ENCODE peak calls at places on chromosomes 7 and 10, in five cellular contexts. One of them, this sample, is unnamed. For H3K4me1, the result is how much of the 10 kb centered on the place peaks cover.

GRCh38 chr10:28217848-28218247 is 85.0 kb downstream of the MPP7 start:
- DNase-seq in HepG2: no peak
- DNase-seq in breast epithelium: no peak
- DNase-seq in esophagus muscularis mucosa: no peak
- DNase-seq in stomach: no peak
- DNase-seq in this sample: no peak

GRCh38 chr7:29336851-29337627 is 142.5 kb downstream of the CHN2 start:
- DNase-seq in HepG2: peak
- DNase-seq in breast epithelium: no peak
- DNase-seq in esophagus muscularis mucosa: no peak
- DNase-seq in stomach: no peak
- DNase-seq in this sample: no peak

GRCh38 chr7:27158436-27159277 is 2.2 kb upstream of the HOXA7 start:
- DNase-seq in HepG2: no peak
- DNase-seq in breast epithelium: peak
- DNase-seq in esophagus muscularis mucosa: no peak
- DNase-seq in stomach: no peak
- DNase-seq in this sample: peak

GRCh38 chr7:22039696-22040095 is 94.0 kb upstream of the CDCA7L start:
- DNase-seq in HepG2: no peak
- DNase-seq in breast epithelium: no peak
- DNase-seq in esophagus muscularis mucosa: no peak
- DNase-seq in stomach: no peak
- DNase-seq in this sample: no peak

GRCh38 chr7:156236936-156237599 is 403.5 kb upstream of the RNF32 start:
- DNase-seq in HepG2: no peak
- DNase-seq in breast epithelium: no peak
- DNase-seq in esophagus muscularis mucosa: peak
- DNase-seq in stomach: no peak
- DNase-seq in this sample: no peak

GRCh38 chr7:909358-910329 is 33.3 kb downstream of the GET4 start:
- DNase-seq in HepG2: no peak
- DNase-seq in breast epithelium: no peak
- DNase-seq in esophagus muscularis mucosa: no peak
- DNase-seq in stomach: peak
- DNase-seq in this sample: peak

GRCh38 chr7:75981450-75982305 is 12.7 kb downstream of the TMEM120A start:
- DNase-seq in HepG2: no peak
- DNase-seq in breast epithelium: no peak
- DNase-seq in esophagus muscularis mucosa: no peak
- DNase-seq in stomach: no peak
- DNase-seq in this sample: peak

GRCh38 chr10:48482207-48482606 is 122.7 kb downstream of the ARHGAP22 start:
- DNase-seq in HepG2: no peak
- DNase-seq in breast epithelium: no peak
- DNase-seq in esophagus muscularis mucosa: no peak
- DNase-seq in stomach: no peak
- DNase-seq in this sample: no peak

GRCh38 chr10:131854579-131855335 is 46.1 kb upstream of the PPP2R2D start:
- DNase-seq in HepG2: no peak
- DNase-seq in breast epithelium: peak
- DNase-seq in esophagus muscularis mucosa: no peak
- DNase-seq in stomach: no peak
- DNase-seq in this sample: peak

GRCh38 chr7:116325517-116325916 is 115.2 kb downstream of the TES start:
- DNase-seq in HepG2: no peak
- DNase-seq in breast epithelium: no peak
- DNase-seq in esophagus muscularis mucosa: no peak
- DNase-seq in stomach: no peak
- DNase-seq in this sample: no peak

GRCh38 chr10:72638586-72639440 is 12.9 kb upstream of the MICU1 start:
- DNase-seq in HepG2: peak
- DNase-seq in breast epithelium: no peak
- DNase-seq in esophagus muscularis mucosa: no peak
- DNase-seq in stomach: no peak
- DNase-seq in this sample: no peak

GRCh38 chr10:126456632-126457031 is 68.4 kb upstream of the ADAM12 start:
- DNase-seq in HepG2: no peak
- DNase-seq in breast epithelium: no peak
- DNase-seq in esophagus muscularis mucosa: peak
- DNase-seq in stomach: no peak
- DNase-seq in this sample: no peak

DNA sequence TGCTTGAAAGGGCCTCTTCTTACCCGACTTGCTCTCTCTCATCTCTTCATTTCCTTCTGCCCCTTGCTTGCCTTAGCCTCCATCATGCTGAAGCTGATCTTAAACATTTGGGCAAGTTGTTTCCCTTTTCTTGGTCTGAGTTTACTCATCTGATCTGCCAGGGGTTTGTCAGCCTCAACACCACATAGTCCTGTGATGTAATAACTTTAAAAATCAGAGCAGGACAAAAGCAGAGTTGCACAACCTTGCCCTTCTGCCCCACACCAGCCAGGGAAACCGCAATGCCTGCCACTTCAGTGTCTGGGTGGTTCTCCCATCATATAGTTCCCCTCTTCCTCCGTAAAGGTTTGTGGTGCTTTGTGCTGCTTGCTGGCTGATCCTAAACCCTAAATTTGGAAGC is 9.9 kb upstream of the LIPM start:
- DNase-seq in HepG2: no peak
- DNase-seq in breast epithelium: no peak
- DNase-seq in esophagus muscularis mucosa: no peak
- DNase-seq in stomach: no peak
- DNase-seq in this sample: peak
- TF ChIP-seq POLR2AphosphoS5 in HepG2: no peak
- TF ChIP-seq POLR2AphosphoS5 in breast epithelium: no peak
- TF ChIP-seq POLR2AphosphoS5 in esophagus muscularis mucosa: no peak
- TF ChIP-seq POLR2AphosphoS5 in stomach: no peak
- TF ChIP-seq POLR2AphosphoS5 in this sample: no peak

GRCh38 chr10:61994404-61995031 is 93.0 kb downstream of the ARID5B start:
- DNase-seq in HepG2: no peak
- DNase-seq in breast epithelium: no peak
- DNase-seq in esophagus muscularis mucosa: no peak
- DNase-seq in stomach: no peak
- DNase-seq in this sample: no peak
- H3K4me1 ChIP-seq in HepG2: under half
- H3K4me1 ChIP-seq in breast epithelium: under half
- H3K4me1 ChIP-seq in esophagus muscularis mucosa: half or more
- H3K4me1 ChIP-seq in stomach: half or more
- H3K4me1 ChIP-seq in this sample: under half

GRCh38 chr7:2321020-2321419 is 6.8 kb upstream of the SNX8 start:
- DNase-seq in HepG2: peak
- DNase-seq in breast epithelium: no peak
- DNase-seq in esophagus muscularis mucosa: no peak
- DNase-seq in stomach: no peak
- DNase-seq in this sample: no peak
- TF ChIP-seq CTCF in HepG2: peak
- TF ChIP-seq CTCF in breast epithelium: no peak
- TF ChIP-seq CTCF in esophagus muscularis mucosa: no peak
- TF ChIP-seq CTCF in stomach: no peak
- TF ChIP-seq CTCF in this sample: no peak

DNA sequence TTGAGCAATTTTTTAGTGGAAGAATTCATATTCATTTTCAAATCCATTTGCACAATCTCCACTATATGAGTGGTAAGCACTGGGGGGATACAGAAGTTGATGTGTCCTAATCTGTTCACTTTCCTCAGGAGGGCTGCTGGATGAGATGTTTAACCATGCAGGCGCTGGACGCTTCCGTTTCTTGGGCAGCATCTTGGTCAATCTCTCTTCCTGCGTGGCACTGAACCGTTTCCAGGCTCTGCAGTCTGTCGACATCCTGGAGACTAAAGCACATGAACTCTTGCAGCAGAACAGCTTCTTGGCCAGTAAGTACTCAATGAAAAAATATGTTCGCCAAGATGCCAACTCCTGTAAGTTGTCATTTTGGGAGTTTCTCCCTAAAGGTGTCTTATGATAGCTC is 179.3 kb downstream of the ABCA13 start:
- DNase-seq in HepG2: no peak
- DNase-seq in breast epithelium: no peak
- DNase-seq in esophagus muscularis mucosa: no peak
- DNase-seq in stomach: no peak
- DNase-seq in this sample: no peak
- TF ChIP-seq POLR2AphosphoS5 in HepG2: no peak
- TF ChIP-seq POLR2AphosphoS5 in breast epithelium: no peak
- TF ChIP-seq POLR2AphosphoS5 in esophagus muscularis mucosa: no peak
- TF ChIP-seq POLR2AphosphoS5 in stomach: no peak
- TF ChIP-seq POLR2AphosphoS5 in this sample: no peak

GRCh38 chr10:58409956-58410610 is 24.9 kb downstream of the TFAM start:
- DNase-seq in HepG2: no peak
- DNase-seq in breast epithelium: no peak
- DNase-seq in esophagus muscularis mucosa: no peak
- DNase-seq in stomach: no peak
- DNase-seq in this sample: no peak

GRCh38 chr10:58415757-58416156 is 30.5 kb downstream of the TFAM start:
- DNase-seq in HepG2: no peak
- DNase-seq in breast epithelium: no peak
- DNase-seq in esophagus muscularis mucosa: no peak
- DNase-seq in stomach: no peak
- DNase-seq in this sample: no peak

GRCh38 chr10:58412502-58412961 is 27.3 kb downstream of the TFAM start:
- DNase-seq in HepG2: peak
- DNase-seq in breast epithelium: no peak
- DNase-seq in esophagus muscularis mucosa: no peak
- DNase-seq in stomach: no peak
- DNase-seq in this sample: no peak

DNA sequence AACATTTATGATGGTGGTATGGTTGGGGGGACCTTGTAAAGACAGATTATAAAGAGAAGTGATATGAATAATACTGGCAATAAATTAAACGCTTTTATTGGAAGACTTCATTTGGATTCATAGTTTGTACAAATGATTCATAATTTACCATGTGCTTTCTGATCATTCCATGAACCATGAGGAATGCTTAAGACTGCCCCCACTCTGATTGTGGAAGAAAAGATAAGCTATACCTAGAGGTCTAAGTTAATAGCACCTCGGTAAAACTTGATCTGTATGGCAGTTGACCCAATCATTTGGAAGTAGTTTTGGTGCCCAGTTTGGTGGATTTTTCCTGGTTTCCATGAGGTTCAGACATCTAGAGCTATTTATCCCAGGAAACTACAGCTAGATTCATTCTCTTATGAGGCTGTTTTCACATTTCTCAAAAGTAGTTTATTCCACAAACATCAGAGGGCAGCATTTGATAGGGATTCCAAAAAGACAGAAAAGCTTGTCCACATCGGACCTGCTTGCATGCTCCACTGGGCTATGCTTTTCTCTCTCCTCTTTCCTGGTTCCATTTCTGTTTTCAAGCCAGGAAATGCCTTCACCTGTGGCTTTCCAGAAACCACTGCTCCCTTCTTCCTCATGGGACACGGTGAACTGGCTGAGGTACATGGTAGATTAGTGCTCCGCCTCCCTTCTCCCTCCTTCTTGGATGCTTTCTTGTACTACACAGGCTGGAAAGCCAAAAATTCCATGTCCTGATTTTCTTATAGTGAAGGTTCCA is 29.2 kb downstream of the TFAM start:
- DNase-seq in HepG2: peak
- DNase-seq in breast epithelium: no peak
- DNase-seq in esophagus muscularis mucosa: no peak
- DNase-seq in stomach: no peak
- DNase-seq in this sample: no peak
- H3K4me1 ChIP-seq in HepG2: under half
- H3K4me1 ChIP-seq in breast epithelium: under half
- H3K4me1 ChIP-seq in esophagus muscularis mucosa: under half
- H3K4me1 ChIP-seq in stomach: under half
- H3K4me1 ChIP-seq in this sample: under half

GRCh38 chr7:83947260-83947659 is 247.3 kb downstream of the SEMA3A start:
- DNase-seq in HepG2: peak
- DNase-seq in breast epithelium: no peak
- DNase-seq in esophagus muscularis mucosa: no peak
- DNase-seq in stomach: no peak
- DNase-seq in this sample: no peak
- TF ChIP-seq CTCF in HepG2: peak
- TF ChIP-seq CTCF in breast epithelium: no peak
- TF ChIP-seq CTCF in esophagus muscularis mucosa: no peak
- TF ChIP-seq CTCF in stomach: no peak
- TF ChIP-seq CTCF in this sample: no peak

DNA sequence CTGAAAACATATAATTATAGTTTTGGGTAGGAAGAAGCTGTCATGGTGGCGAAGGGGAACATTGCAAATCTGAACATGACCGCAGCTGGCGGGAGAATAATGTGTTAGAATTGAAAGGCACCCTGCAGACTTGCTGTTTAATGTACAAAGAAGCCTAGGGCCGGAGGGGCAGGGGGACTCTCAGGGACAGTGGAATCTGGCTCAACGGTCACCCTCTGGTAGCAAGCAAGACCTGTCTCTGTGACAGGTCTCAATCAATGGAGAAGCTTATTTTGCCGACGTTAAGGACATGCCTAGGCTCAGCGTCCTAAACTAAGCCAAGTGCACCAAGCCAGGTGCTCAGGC is 177.3 kb downstream of the NSUN6 start:
- DNase-seq in HepG2: no peak
- DNase-seq in breast epithelium: no peak
- DNase-seq in esophagus muscularis mucosa: no peak
- DNase-seq in stomach: no peak
- DNase-seq in this sample: no peak
- TF ChIP-seq POLR2AphosphoS5 in HepG2: no peak
- TF ChIP-seq POLR2AphosphoS5 in breast epithelium: no peak
- TF ChIP-seq POLR2AphosphoS5 in esophagus muscularis mucosa: no peak
- TF ChIP-seq POLR2AphosphoS5 in stomach: no peak
- TF ChIP-seq POLR2AphosphoS5 in this sample: no peak

GRCh38 chr10:14556285-14556956 is 218.3 kb downstream of the FAM107B start:
- DNase-seq in HepG2: peak
- DNase-seq in breast epithelium: no peak
- DNase-seq in esophagus muscularis mucosa: no peak
- DNase-seq in stomach: no peak
- DNase-seq in this sample: peak

GRCh38 chr10:14555806-14556205 is 218.9 kb downstream of the FAM107B start:
- DNase-seq in HepG2: no peak
- DNase-seq in breast epithelium: no peak
- DNase-seq in esophagus muscularis mucosa: no peak
- DNase-seq in stomach: no peak
- DNase-seq in this sample: no peak

GRCh38 chr10:14553434-14553833 is 221.3 kb downstream of the FAM107B start:
- DNase-seq in HepG2: peak
- DNase-seq in breast epithelium: no peak
- DNase-seq in esophagus muscularis mucosa: no peak
- DNase-seq in stomach: no peak
- DNase-seq in this sample: no peak

GRCh38 chr10:14554091-14554842 is 220.4 kb downstream of the FAM107B start:
- DNase-seq in HepG2: no peak
- DNase-seq in breast epithelium: no peak
- DNase-seq in esophagus muscularis mucosa: no peak
- DNase-seq in stomach: peak
- DNase-seq in this sample: no peak

GRCh38 chr10:14554843-14555205 is 219.9 kb downstream of the FAM107B start:
- DNase-seq in HepG2: no peak
- DNase-seq in breast epithelium: no peak
- DNase-seq in esophagus muscularis mucosa: no peak
- DNase-seq in stomach: no peak
- DNase-seq in this sample: no peak
- H3K4me1 ChIP-seq in HepG2: half or more
- H3K4me1 ChIP-seq in breast epithelium: under half
- H3K4me1 ChIP-seq in esophagus muscularis mucosa: under half
- H3K4me1 ChIP-seq in stomach: half or more
- H3K4me1 ChIP-seq in this sample: half or more

GRCh38 chr10:79105164-79105739 is 36.5 kb downstream of the ZMIZ1 start:
- DNase-seq in HepG2: peak
- DNase-seq in breast epithelium: no peak
- DNase-seq in esophagus muscularis mucosa: no peak
- DNase-seq in stomach: no peak
- DNase-seq in this sample: no peak
- TF ChIP-seq CTCF in HepG2: peak
- TF ChIP-seq CTCF in breast epithelium: peak
- TF ChIP-seq CTCF in esophagus muscularis mucosa: peak
- TF ChIP-seq CTCF in stomach: peak
- TF ChIP-seq CTCF in this sample: no peak

GRCh38 chr10:114310346-114310745 is 71.3 kb downstream of the VWA2 start:
- DNase-seq in HepG2: no peak
- DNase-seq in breast epithelium: peak
- DNase-seq in esophagus muscularis mucosa: no peak
- DNase-seq in stomach: no peak
- DNase-seq in this sample: peak
- TF ChIP-seq POLR2AphosphoS5 in HepG2: no peak
- TF ChIP-seq POLR2AphosphoS5 in breast epithelium: no peak
- TF ChIP-seq POLR2AphosphoS5 in esophagus muscularis mucosa: no peak
- TF ChIP-seq POLR2AphosphoS5 in stomach: no peak
- TF ChIP-seq POLR2AphosphoS5 in this sample: peak